ENCODE peak calls at places on chromosomes 13 and 19, in eight cellular contexts. Y, U, R, D, F, M, J and L are unnamed samples. For H3K36me3 and H3K27me3, the result is how much of the 10 kb centered on the place peaks cover.

GRCh38 chr19:1154731-1155351 is 19.2 kb downstream of the SBNO2 start:
- DNase-seq in Y (peak), U (peak), R (peak), D (peak), F (no peak), M (peak), J (no peak), L (no peak)

GRCh38 chr19:38543807-38544568 is 73.8 kb downstream of the MAP4K1 start:
- DNase-seq in Y (peak), U (peak), R (peak), D (peak), F (peak), M (peak), J (peak), L (peak)

GRCh38 chr19:23783634-23784033 is 24.9 kb upstream of the ZNF681 start:
- DNase-seq in Y (no peak), U (no peak), R (no peak), D (peak), F (no peak), M (no peak), J (no peak), L (no peak)

GRCh38 chr13:30845297-30846214 is 60.5 kb upstream of the MEDAG start:
- DNase-seq in Y (no peak), U (no peak), R (no peak), D (no peak), F (no peak), M (no peak), J (no peak), L (no peak)

GRCh38 chr13:114161028-114161556 is 18.0 kb upstream of the CFAP97D2 start:
- DNase-seq in Y (peak), U (no peak), R (no peak), D (no peak), F (peak), M (no peak), J (no peak), L (peak)

GRCh38 chr13:47901451-47901850 is 99.6 kb downstream of the SUCLA2 start:
- DNase-seq in Y (peak), U (no peak), R (no peak), D (no peak), F (no peak), M (no peak), J (no peak), L (no peak)

GRCh38 chr13:100837611-100838010 is 163.0 kb upstream of the TMTC4 start:
- DNase-seq in Y (no peak), U (no peak), R (no peak), D (no peak), F (no peak), M (no peak), J (no peak), L (no peak)

GRCh38 chr13:48842316-48842715 is 133.4 kb upstream of the FNDC3A start:
- DNase-seq in Y (no peak), U (no peak), R (no peak), D (no peak), F (no peak), M (no peak), J (no peak), L (no peak)

GRCh38 chr13:110340812-110341444 is 33.8 kb downstream of the COL4A2 start:
- DNase-seq in Y (peak), U (peak), R (peak), D (peak), F (no peak), M (no peak), J (no peak), L (no peak)

GRCh38 chr19:29587518-29587986 is 18.5 kb upstream of the POP4 start:
- DNase-seq in Y (peak), U (no peak), R (no peak), D (no peak), F (peak), M (no peak), J (no peak), L (no peak)

GRCh38 chr13:27920677-27921420 is 1.0 kb downstream of the PDX1 start:
- DNase-seq in Y (no peak), U (no peak), R (no peak), D (no peak), F (peak), M (peak), J (no peak), L (peak)

GRCh38 chr13:110726726-110727125 is 13.2 kb downstream of the ING1 start:
- DNase-seq in Y (no peak), U (no peak), R (no peak), D (no peak), F (no peak), M (no peak), J (no peak), L (no peak)

GRCh38 chr13:73880365-73880764 is 253.8 kb downstream of the KLF12 start:
- DNase-seq in Y (peak), U (no peak), R (no peak), D (no peak), F (no peak), M (no peak), J (no peak), L (no peak)

GRCh38 chr19:38073806-38074685 is 150.0 kb downstream of the DPF1 start:
- DNase-seq in Y (no peak), U (no peak), R (no peak), D (peak), F (no peak), M (peak), J (no peak), L (peak)

GRCh38 chr13:64052526-64052925 is 2636.9 kb upstream of the PCDH20 start:
- DNase-seq in Y (no peak), U (no peak), R (no peak), D (no peak), F (no peak), M (no peak), J (no peak), L (no peak)

GRCh38 chr13:91988331-91988730 is 589.9 kb downstream of the GPC5 start:
- DNase-seq in Y (no peak), U (no peak), R (no peak), D (no peak), F (no peak), M (no peak), J (no peak), L (no peak)

DNA sequence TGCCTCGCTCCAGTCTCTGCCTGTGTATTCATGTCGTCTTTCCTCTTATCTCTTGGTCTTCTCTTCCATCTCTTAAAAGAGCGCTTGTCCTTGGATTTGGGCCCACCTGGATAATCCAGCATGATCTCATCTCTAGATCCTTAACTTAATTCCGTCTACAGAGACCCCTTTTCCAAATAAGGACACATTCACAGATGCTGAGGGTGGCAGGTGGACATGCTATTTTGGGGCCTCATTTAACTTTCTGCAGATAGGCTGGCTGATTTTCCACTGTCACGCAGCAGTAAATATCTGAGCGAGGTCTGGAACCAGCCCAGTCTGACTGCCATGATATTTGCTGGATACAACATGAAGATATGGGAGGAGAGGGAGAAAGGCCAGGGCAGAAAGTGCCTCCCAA is 41.5 kb upstream of the TSHZ3 start:
- DNase-seq in Y (no peak), U (no peak), R (no peak), D (no peak), F (no peak), M (no peak), J (no peak), L (no peak)
- H3K4me3 ChIP-seq in Y (no peak), U (no peak), R (no peak), D (no peak), F (no peak), M (no peak), J (no peak), L (no peak)

GRCh38 chr19:4414800-4415251 is 12.4 kb downstream of the CHAF1A start:
- DNase-seq in Y (peak), U (no peak), R (no peak), D (no peak), F (no peak), M (no peak), J (no peak), L (peak)

GRCh38 chr19:4414144-4414799 is 11.8 kb downstream of the CHAF1A start:
- DNase-seq in Y (peak), U (no peak), R (no peak), D (no peak), F (peak), M (no peak), J (no peak), L (no peak)

GRCh38 chr19:4416268-4416667 is 13.8 kb downstream of the CHAF1A start:
- DNase-seq in Y (no peak), U (no peak), R (no peak), D (no peak), F (no peak), M (no peak), J (no peak), L (no peak)

GRCh38 chr19:4415352-4415751 is 12.9 kb downstream of the CHAF1A start:
- DNase-seq in Y (peak), U (no peak), R (no peak), D (no peak), F (no peak), M (no peak), J (no peak), L (peak)

GRCh38 chr19:4413588-4413987 is 11.1 kb downstream of the CHAF1A start:
- DNase-seq in Y (no peak), U (no peak), R (no peak), D (no peak), F (no peak), M (no peak), J (no peak), L (no peak)
- H3K36me3 ChIP-seq in Y (under half), U (under half), R (under half), D (under half), F (under half), M (under half), J (half or more), L (under half)

GRCh38 chr19:47419789-47420188 is 462 bp upstream of the MEIS3 start:
- DNase-seq in Y (no peak), U (no peak), R (no peak), D (no peak), F (no peak), M (no peak), J (no peak), L (no peak)
- H3K27me3 ChIP-seq in Y (under half), U (under half), R (under half), D (half or more), F (half or more), M (under half), J (half or more), L (half or more)

GRCh38 chr19:17490411-17490810 is 20.1 kb downstream of the SLC27A1 start:
- DNase-seq in Y (no peak), U (no peak), R (no peak), D (no peak), F (no peak), M (no peak), J (no peak), L (no peak)

GRCh38 chr19:17491287-17491686 is 20.2 kb upstream of the PGLS start:
- DNase-seq in Y (no peak), U (no peak), R (no peak), D (no peak), F (no peak), M (peak), J (no peak), L (no peak)

GRCh38 chr19:17488593-17489391 is 18.5 kb downstream of the SLC27A1 start:
- DNase-seq in Y (no peak), U (peak), R (peak), D (peak), F (peak), M (peak), J (no peak), L (peak)

GRCh38 chr19:17487240-17488121 is 17.2 kb downstream of the SLC27A1 start:
- DNase-seq in Y (no peak), U (no peak), R (no peak), D (no peak), F (no peak), M (peak), J (no peak), L (peak)

DNA sequence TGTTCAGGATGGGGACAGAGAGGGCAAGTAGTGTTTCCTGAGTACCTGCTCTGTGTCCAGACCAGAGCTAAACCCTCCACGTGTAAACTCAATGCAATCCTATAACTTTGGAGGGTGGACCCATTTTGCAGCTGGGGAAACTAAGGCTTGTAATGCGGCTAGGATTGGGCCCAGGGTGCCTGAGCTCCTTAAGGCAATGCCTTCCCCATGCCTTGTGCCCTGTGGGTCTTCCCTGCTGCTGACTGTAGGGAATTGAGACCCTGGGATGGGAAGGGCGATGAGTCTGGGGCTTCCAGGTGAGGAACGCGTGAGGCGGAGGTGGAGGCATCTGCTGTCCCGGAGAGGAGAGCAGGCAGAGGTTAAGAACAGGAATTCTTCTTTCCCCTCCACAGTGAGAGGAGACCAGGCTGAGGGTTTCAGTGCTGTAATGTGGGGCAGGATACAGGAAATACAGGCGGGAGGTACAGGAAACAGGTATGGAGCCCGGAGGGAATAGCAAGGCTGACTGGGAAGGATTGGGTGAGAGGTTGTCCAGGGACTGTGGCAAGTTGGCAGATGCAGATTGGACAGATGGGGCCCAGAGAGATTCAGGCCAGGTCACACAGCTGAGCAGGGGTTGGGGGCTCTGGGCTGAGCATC is 19.2 kb downstream of the SLC27A1 start:
- DNase-seq in Y (no peak), U (no peak), R (no peak), D (no peak), F (no peak), M (peak), J (no peak), L (peak)
- H3K4me3 ChIP-seq in Y (no peak), U (no peak), R (no peak), D (no peak), F (no peak), M (no peak), J (no peak), L (no peak)

GRCh38 chr19:11020982-11021759 is 60.3 kb downstream of the SMARCA4 start:
- DNase-seq in Y (no peak), U (no peak), R (no peak), D (no peak), F (no peak), M (no peak), J (no peak), L (peak)
- H3K36me3 ChIP-seq in Y (half or more), U (under half), R (under half), D (under half), F (half or more), M (half or more), J (half or more), L (half or more)